ENCODE peak calls at places on chromosomes 4 and X, in four cellular contexts. One of them, this sample, is unnamed.

GRCh38 chr4:149749769-149750168 is 65.9 kb downstream of the IQCM start:
- DNase-seq in GM12878: no peak
- DNase-seq in SK-N-SH: no peak
- DNase-seq in HepG2: no peak
- DNase-seq in this sample: no peak

GRCh38 chr4:32789026-32789608 is 2068.9 kb downstream of the PCDH7 start:
- DNase-seq in GM12878: no peak
- DNase-seq in HepG2: no peak
- DNase-seq in SK-N-SH: no peak
- DNase-seq in this sample: no peak

GRCh38 chrX:101658661-101659477 is 781 bp downstream of the ARMCX2 start:
- DNase-seq in SK-N-SH: peak
- DNase-seq in HepG2: no peak
- DNase-seq in GM12878: no peak
- DNase-seq in this sample: peak

GRCh38 chr4:163331629-163332360 is 601 bp downstream of the NPY1R start:
- DNase-seq in SK-N-SH: peak
- DNase-seq in HepG2: no peak
- DNase-seq in GM12878: no peak
- DNase-seq in this sample: no peak

GRCh38 chr4:80069108-80069836 is 3.8 kb downstream of the ANTXR2 start:
- DNase-seq in HepG2: no peak
- DNase-seq in SK-N-SH: no peak
- DNase-seq in GM12878: no peak
- DNase-seq in this sample: no peak

GRCh38 chrX:20477219-20477618 is 210.5 kb upstream of the RPS6KA3 start:
- DNase-seq in HepG2: peak
- DNase-seq in GM12878: no peak
- DNase-seq in SK-N-SH: no peak
- DNase-seq in this sample: no peak

GRCh38 chr4:153151535-153152452 is 52.4 kb upstream of the TRIM2 start:
- DNase-seq in HepG2: no peak
- DNase-seq in GM12878: no peak
- DNase-seq in SK-N-SH: peak
- DNase-seq in this sample: no peak

GRCh38 chr4:188691811-188692210 is 552.6 kb downstream of the TRIML1 start:
- DNase-seq in SK-N-SH: no peak
- DNase-seq in GM12878: no peak
- DNase-seq in HepG2: no peak
- DNase-seq in this sample: peak

GRCh38 chrX:13747836-13748235 is 13.3 kb downstream of the OFD1 start:
- DNase-seq in GM12878: no peak
- DNase-seq in HepG2: peak
- DNase-seq in SK-N-SH: peak
- DNase-seq in this sample: peak

GRCh38 chr4:1515763-1516162 is 109.5 kb upstream of the NKX1-1 start:
- DNase-seq in GM12878: no peak
- DNase-seq in SK-N-SH: no peak
- DNase-seq in HepG2: no peak
- DNase-seq in this sample: no peak

GRCh38 chrX:71103110-71103983 is 3.2 kb downstream of the CXorf65 start:
- DNase-seq in GM12878: no peak
- DNase-seq in SK-N-SH: peak
- DNase-seq in HepG2: no peak
- DNase-seq in this sample: no peak

GRCh38 chr4:11436084-11436483 is 7.4 kb upstream of the HS3ST1 start:
- DNase-seq in GM12878: no peak
- DNase-seq in HepG2: no peak
- DNase-seq in SK-N-SH: no peak
- DNase-seq in this sample: no peak

GRCh38 chr4:57309658-57310057 is 199.5 kb upstream of the IGFBP7 start:
- DNase-seq in HepG2: no peak
- DNase-seq in GM12878: no peak
- DNase-seq in SK-N-SH: no peak
- DNase-seq in this sample: no peak

GRCh38 chr4:105710678-105711077 is 2.1 kb downstream of the GSTCD start:
- DNase-seq in HepG2: no peak
- DNase-seq in SK-N-SH: peak
- DNase-seq in GM12878: no peak
- DNase-seq in this sample: no peak

GRCh38 chr4:148061139-148061476 is 329.2 kb downstream of the ARHGAP10 start:
- DNase-seq in HepG2: no peak
- DNase-seq in SK-N-SH: no peak
- DNase-seq in GM12878: no peak
- DNase-seq in this sample: no peak

GRCh38 chr4:155353923-155354540 is 22.7 kb downstream of the MAP9 start:
- DNase-seq in SK-N-SH: peak
- DNase-seq in GM12878: no peak
- DNase-seq in HepG2: peak
- DNase-seq in this sample: peak

GRCh38 chrX:80578518-80579105 is 158.4 kb downstream of the TENT5D start:
- DNase-seq in GM12878: no peak
- DNase-seq in SK-N-SH: peak
- DNase-seq in HepG2: peak
- DNase-seq in this sample: no peak

GRCh38 chrX:95156566-95156965 is 1482.6 kb downstream of the FAM133A start:
- DNase-seq in HepG2: no peak
- DNase-seq in SK-N-SH: no peak
- DNase-seq in GM12878: no peak
- DNase-seq in this sample: no peak

GRCh38 chr4:99844048-99844447 is 27.4 kb downstream of the DAPP1 start:
- DNase-seq in SK-N-SH: no peak
- DNase-seq in HepG2: no peak
- DNase-seq in GM12878: no peak
- DNase-seq in this sample: no peak

GRCh38 chrX:72276478-72276953 is 532 bp downstream of the RPS4X start:
- DNase-seq in SK-N-SH: no peak
- DNase-seq in GM12878: no peak
- DNase-seq in HepG2: no peak
- DNase-seq in this sample: no peak

GRCh38 chr4:158884280-158884679 is 115.5 kb downstream of the FNIP2 start:
- DNase-seq in SK-N-SH: no peak
- DNase-seq in GM12878: no peak
- DNase-seq in HepG2: no peak
- DNase-seq in this sample: no peak

GRCh38 chr4:156330436-156331031 is 376.9 kb upstream of the CTSO start:
- DNase-seq in HepG2: no peak
- DNase-seq in GM12878: no peak
- DNase-seq in SK-N-SH: no peak
- DNase-seq in this sample: no peak

GRCh38 chr4:153502584-153502983 is 36.4 kb downstream of the TMEM131L start:
- DNase-seq in HepG2: no peak
- DNase-seq in SK-N-SH: no peak
- DNase-seq in GM12878: no peak
- DNase-seq in this sample: no peak

GRCh38 chr4:68074397-68074796 is 55.3 kb downstream of the TMPRSS11F start:
- DNase-seq in HepG2: no peak
- DNase-seq in GM12878: no peak
- DNase-seq in SK-N-SH: no peak
- DNase-seq in this sample: no peak

GRCh38 chr4:82797591-82798081 is 960 bp downstream of the SCD5 start:
- DNase-seq in GM12878: no peak
- DNase-seq in SK-N-SH: peak
- DNase-seq in HepG2: no peak
- DNase-seq in this sample: peak

GRCh38 chrX:14817559-14817958 is 55.3 kb downstream of the FANCB start:
- DNase-seq in GM12878: no peak
- DNase-seq in SK-N-SH: no peak
- DNase-seq in HepG2: no peak
- DNase-seq in this sample: no peak

GRCh38 chr4:161554372-161554990 is 609.3 kb downstream of the FSTL5 start:
- DNase-seq in HepG2: no peak
- DNase-seq in SK-N-SH: no peak
- DNase-seq in GM12878: no peak
- DNase-seq in this sample: no peak

GRCh38 chr4:108029321-108029720 is 39.6 kb downstream of the HADH start:
- DNase-seq in GM12878: no peak
- DNase-seq in SK-N-SH: no peak
- DNase-seq in HepG2: no peak
- DNase-seq in this sample: no peak

GRCh38 chr4:184978211-184978610 is 40.1 kb upstream of the HELT start:
- DNase-seq in GM12878: no peak
- DNase-seq in HepG2: no peak
- DNase-seq in SK-N-SH: no peak
- DNase-seq in this sample: no peak

GRCh38 chr4:55947912-55948725 is 626 bp upstream of the CEP135 start:
- DNase-seq in GM12878: peak
- DNase-seq in HepG2: peak
- DNase-seq in SK-N-SH: peak
- DNase-seq in this sample: peak

GRCh38 chr4:64564126-64564525 is 154.9 kb upstream of the TECRL start:
- DNase-seq in SK-N-SH: no peak
- DNase-seq in HepG2: no peak
- DNase-seq in GM12878: no peak
- DNase-seq in this sample: no peak
- TF ChIP-seq PBX3 in SK-N-SH: no peak
- TF ChIP-seq PBX3 in HepG2: no peak
- TF ChIP-seq PBX3 in GM12878: no peak
- TF ChIP-seq PBX3 in this sample: no peak

DNA sequence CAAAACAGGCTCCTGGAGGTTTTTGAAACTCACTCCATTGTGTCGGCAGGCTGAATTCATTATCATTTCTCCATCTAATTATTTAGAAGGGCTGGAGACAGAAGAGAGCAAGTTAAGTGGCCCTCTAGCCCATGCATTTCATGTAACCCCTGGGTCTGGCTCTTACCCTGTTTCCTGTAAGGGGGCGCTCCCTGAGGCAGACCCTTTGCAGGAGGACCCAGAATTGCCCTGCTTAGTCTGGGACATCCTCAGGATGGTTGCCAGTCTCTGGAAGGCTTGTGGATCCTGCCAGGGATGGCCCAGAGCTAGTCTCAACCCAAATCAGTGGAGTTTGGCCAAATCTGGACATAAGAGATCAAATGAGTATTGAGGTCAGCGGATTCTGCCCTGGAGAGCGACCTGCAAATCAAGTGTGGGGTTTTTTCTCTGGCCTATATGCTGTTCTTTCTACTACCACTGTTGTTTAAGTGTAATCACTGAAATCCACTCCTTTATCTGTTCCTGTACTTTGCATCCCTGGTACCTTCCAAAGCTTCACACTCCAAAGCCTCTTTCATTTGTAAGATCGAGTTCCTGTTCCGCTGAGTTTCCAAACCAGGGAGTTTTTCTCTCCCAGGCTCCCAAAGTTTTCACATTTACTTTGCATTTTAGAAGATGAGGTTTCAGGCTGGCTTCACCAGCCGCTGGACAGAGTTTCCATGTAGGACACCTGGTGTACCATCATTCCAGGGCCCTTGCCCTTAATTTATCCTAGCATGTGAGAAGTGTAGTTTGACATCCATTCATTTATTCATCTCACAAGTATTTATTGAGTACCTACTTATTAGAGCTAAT is 6.3 kb downstream of the KLF3 start:
- DNase-seq in GM12878: no peak
- DNase-seq in SK-N-SH: peak
- DNase-seq in HepG2: no peak
- DNase-seq in this sample: no peak
- TF ChIP-seq PBX3 in GM12878: no peak
- TF ChIP-seq PBX3 in SK-N-SH: no peak
- TF ChIP-seq PBX3 in HepG2: no peak
- TF ChIP-seq PBX3 in this sample: no peak

GRCh38 chrX:623599-624323 is 6.8 kb upstream of the SHOX start:
- DNase-seq in SK-N-SH: no peak
- DNase-seq in HepG2: no peak
- DNase-seq in GM12878: no peak
- DNase-seq in this sample: no peak
- TF ChIP-seq PBX3 in SK-N-SH: no peak
- TF ChIP-seq PBX3 in HepG2: no peak
- TF ChIP-seq PBX3 in GM12878: no peak
- TF ChIP-seq PBX3 in this sample: no peak

GRCh38 chr4:24664956-24665355 is 80.6 kb upstream of the DHX15 start:
- DNase-seq in HepG2: peak
- DNase-seq in SK-N-SH: no peak
- DNase-seq in GM12878: no peak
- DNase-seq in this sample: no peak
- TF ChIP-seq PBX3 in HepG2: no peak
- TF ChIP-seq PBX3 in SK-N-SH: no peak
- TF ChIP-seq PBX3 in GM12878: no peak
- TF ChIP-seq PBX3 in this sample: no peak

DNA sequence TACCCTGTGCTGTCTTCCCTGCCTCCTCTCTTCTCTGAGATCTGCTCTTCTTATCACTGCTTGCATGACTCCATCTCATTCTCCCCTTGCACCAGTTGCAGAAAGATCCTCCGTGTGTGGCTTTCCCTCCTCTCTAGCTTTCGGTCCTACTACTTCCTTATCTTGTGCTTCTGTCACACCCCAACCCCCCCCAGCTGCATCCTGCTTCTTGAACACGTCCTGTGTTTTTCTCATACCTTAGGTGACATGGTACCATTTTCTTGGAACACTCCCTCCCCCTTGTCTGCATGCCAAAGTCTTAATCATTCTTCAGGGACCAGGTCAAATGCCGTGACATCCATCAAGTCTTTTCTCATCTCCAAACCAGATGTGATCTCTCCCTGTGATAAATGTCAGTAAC is 46.4 kb downstream of the FHL1 start:
- DNase-seq in HepG2: no peak
- DNase-seq in GM12878: no peak
- DNase-seq in SK-N-SH: no peak
- DNase-seq in this sample: no peak
- TF ChIP-seq PBX3 in HepG2: no peak
- TF ChIP-seq PBX3 in GM12878: no peak
- TF ChIP-seq PBX3 in SK-N-SH: no peak
- TF ChIP-seq PBX3 in this sample: no peak